ENCODE peak calls at places on chromosomes 4 and X, in ten cellular contexts. E is IMR-90; T is effector memory CD4-positive, alpha-beta T cell; V is uterus; N is breast epithelium; D is right lobe of liver; K is heart left ventricle; U is RWPE1; I is GM23248; G is SJSA1. P is an unnamed sample.

GRCh38 chr4:118889313-118889694 is 650 bp downstream of the SYNPO2 start:
- DNase-seq in E (no peak), T (no peak), V (no peak), N (no peak), D (no peak), K (no peak), U (no peak), I (peak), G (no peak), P (no peak)

GRCh38 chrX:85084770-85085393 is 81.2 kb downstream of the APOOL start:
- DNase-seq in E (peak), T (no peak), V (no peak), N (no peak), D (no peak), K (no peak), U (peak), I (peak), G (peak), P (peak)

GRCh38 chr4:84965558-84966381 is 720 bp downstream of the WDFY3 start:
- DNase-seq in E (peak), T (no peak), V (peak), N (no peak), D (peak), K (peak), U (peak), I (peak), G (peak), P (peak)

GRCh38 chr4:88743696-88744095 is 46.1 kb upstream of the NAP1L5 start:
- DNase-seq in E (peak), T (no peak), V (no peak), N (no peak), D (no peak), K (no peak), U (no peak), I (peak), G (peak), P (no peak)

GRCh38 chrX:129721870-129722269 is 16.9 kb upstream of the XPNPEP2 start:
- DNase-seq in E (no peak), T (no peak), V (no peak), N (no peak), D (no peak), K (no peak), U (no peak), I (no peak), G (no peak), P (no peak)

GRCh38 chr4:122764808-122765189 is 32.3 kb downstream of the BBS12 start:
- DNase-seq in E (peak), T (no peak), V (no peak), N (no peak), D (no peak), K (no peak), U (peak), I (peak), G (peak), P (no peak)

GRCh38 chrX:77785400-77785745 is 643 bp downstream of the ATRX start:
- DNase-seq in E (peak), T (no peak), V (no peak), N (no peak), D (no peak), K (no peak), U (peak), I (peak), G (no peak), P (no peak)

GRCh38 chrX:17405225-17405969 is 30.4 kb downstream of the NHS start:
- DNase-seq in E (peak), T (no peak), V (no peak), N (no peak), D (no peak), K (no peak), U (peak), I (peak), G (peak), P (no peak)

GRCh38 chr4:7023486-7023885 is 19.7 kb upstream of the TADA2B start:
- DNase-seq in E (no peak), T (no peak), V (no peak), N (no peak), D (no peak), K (no peak), U (no peak), I (no peak), G (no peak), P (no peak)

GRCh38 chr4:26150948-26151347 is 169.9 kb upstream of the RBPJ start:
- DNase-seq in E (peak), T (no peak), V (no peak), N (no peak), D (no peak), K (no peak), U (peak), I (peak), G (no peak), P (no peak)

GRCh38 chrX:18252644-18253359 is 32.1 kb upstream of the BEND2 start:
- DNase-seq in E (peak), T (no peak), V (no peak), N (no peak), D (no peak), K (no peak), U (no peak), I (peak), G (no peak), P (no peak)

GRCh38 chr4:102217345-102217744 is 127.9 kb downstream of the SLC39A8 start:
- DNase-seq in E (no peak), T (no peak), V (no peak), N (no peak), D (no peak), K (no peak), U (no peak), I (no peak), G (no peak), P (no peak)

GRCh38 chr4:27789768-27790167 is 929.1 kb downstream of the STIM2 start:
- DNase-seq in E (peak), T (no peak), V (no peak), N (no peak), D (no peak), K (no peak), U (no peak), I (peak), G (no peak), P (no peak)

GRCh38 chr4:34850983-34851382 is 1393.3 kb downstream of the ARAP2 start:
- DNase-seq in E (no peak), T (no peak), V (no peak), N (no peak), D (no peak), K (no peak), U (no peak), I (no peak), G (no peak), P (no peak)
- H3K27ac ChIP-seq in E (no peak), T (no peak), V (no peak), N (no peak), D (no peak), K (no peak), U (no peak), I (no peak), G (no peak), P (no peak)

DNA sequence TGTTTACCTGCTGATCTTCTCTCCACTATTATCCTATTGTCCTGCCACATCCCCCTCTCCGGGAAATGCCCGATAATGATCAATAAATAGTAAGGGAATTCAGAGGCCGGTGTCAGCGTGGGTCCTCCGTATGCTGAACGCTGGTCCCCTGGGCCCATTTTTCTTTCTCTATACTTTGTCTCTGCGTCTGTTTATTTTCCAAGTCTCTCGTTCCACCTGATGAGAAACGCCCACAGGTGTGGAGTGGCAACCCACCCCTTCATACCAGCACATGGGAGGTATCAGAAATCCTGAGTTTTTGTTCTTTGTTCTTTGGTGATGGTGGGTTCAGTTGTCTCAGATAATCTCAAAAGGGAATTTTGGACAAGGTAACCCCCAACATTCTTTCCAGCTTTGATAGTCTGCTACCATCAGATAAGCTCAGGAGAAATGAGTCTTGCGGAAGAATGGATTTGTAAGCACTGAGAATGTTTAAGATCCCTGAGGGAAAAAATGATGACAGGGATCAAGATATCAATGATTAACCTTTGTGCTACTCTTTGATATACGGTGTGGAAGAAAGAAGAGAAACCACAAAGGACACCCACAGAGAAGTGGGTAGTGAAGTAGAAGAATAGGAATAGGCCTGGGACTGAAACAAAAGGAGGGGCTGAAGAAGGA is 117.9 kb downstream of the CEP44 start:
- DNase-seq in E (no peak), T (no peak), V (no peak), N (no peak), D (no peak), K (no peak), U (no peak), I (no peak), G (no peak), P (no peak)
- H3K27ac ChIP-seq in E (no peak), T (no peak), V (no peak), N (no peak), D (no peak), K (no peak), U (no peak), I (no peak), G (no peak), P (no peak)

GRCh38 chrX:45756562-45756961 is 555.9 kb upstream of the DIPK2B start:
- DNase-seq in E (no peak), T (peak), V (no peak), N (no peak), D (no peak), K (no peak), U (no peak), I (no peak), G (no peak), P (no peak)

GRCh38 chrX:45758738-45759397 is 558.2 kb upstream of the DIPK2B start:
- DNase-seq in E (peak), T (no peak), V (no peak), N (no peak), D (no peak), K (no peak), U (no peak), I (peak), G (no peak), P (no peak)

GRCh38 chrX:45760187-45760742 is 559.6 kb upstream of the DIPK2B start:
- DNase-seq in E (no peak), T (no peak), V (no peak), N (no peak), D (no peak), K (no peak), U (no peak), I (no peak), G (no peak), P (no peak)

GRCh38 chrX:45757272-45757671 is 556.6 kb upstream of the DIPK2B start:
- DNase-seq in E (no peak), T (no peak), V (no peak), N (no peak), D (no peak), K (no peak), U (no peak), I (peak), G (no peak), P (no peak)

GRCh38 chrX:45758319-45758718 is 557.6 kb upstream of the DIPK2B start:
- DNase-seq in E (peak), T (peak), V (no peak), N (no peak), D (no peak), K (no peak), U (no peak), I (peak), G (peak), P (no peak)
- H3K27ac ChIP-seq in E (peak), T (peak), V (peak), N (no peak), D (no peak), K (peak), U (peak), I (peak), G (peak), P (no peak)

GRCh38 chr4:73606465-73606974 is 13.7 kb downstream of the RASSF6 start:
- DNase-seq in E (no peak), T (no peak), V (no peak), N (no peak), D (no peak), K (no peak), U (no peak), I (no peak), G (no peak), P (no peak)
- H3K27ac ChIP-seq in E (no peak), T (no peak), V (no peak), N (peak), D (no peak), K (no peak), U (no peak), I (no peak), G (no peak), P (no peak)

DNA sequence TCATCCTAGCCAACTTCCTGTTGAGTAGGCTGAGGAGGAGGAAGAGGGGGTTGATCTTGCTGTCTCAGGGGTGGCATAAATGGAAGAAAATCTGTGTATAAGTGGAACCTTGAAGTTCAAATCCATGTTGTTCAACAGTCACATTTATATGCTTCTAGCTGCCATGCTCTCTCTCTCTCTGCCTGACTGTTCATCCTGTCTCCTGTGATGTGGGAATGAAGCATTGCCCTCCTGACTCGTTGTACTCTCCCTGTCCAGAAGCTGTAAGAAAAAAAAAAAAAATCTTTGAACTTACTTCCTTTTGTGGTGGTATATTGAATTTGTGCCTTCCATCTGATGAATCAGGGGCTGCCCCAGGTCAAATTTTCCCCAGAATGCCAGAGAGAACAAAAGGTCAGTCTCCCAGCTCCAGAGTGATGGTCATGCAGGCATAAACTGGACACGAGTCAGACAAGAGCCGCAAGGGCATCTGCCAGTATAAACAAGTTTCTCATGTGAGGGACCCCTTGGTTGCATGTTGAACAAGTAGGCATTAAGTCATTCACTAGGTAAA is 257.0 kb downstream of the IDS start:
- DNase-seq in E (no peak), T (no peak), V (no peak), N (no peak), D (no peak), K (no peak), U (no peak), I (no peak), G (no peak), P (no peak)
- H3K27ac ChIP-seq in E (no peak), T (no peak), V (no peak), N (no peak), D (no peak), K (no peak), U (no peak), I (no peak), G (no peak), P (no peak)

GRCh38 chrX:132751043-132751690 is 207.3 kb downstream of the HS6ST2 start:
- DNase-seq in E (no peak), T (no peak), V (no peak), N (no peak), D (no peak), K (no peak), U (no peak), I (no peak), G (no peak), P (no peak)

GRCh38 chrX:132750312-132751042 is 208.0 kb downstream of the HS6ST2 start:
- DNase-seq in E (no peak), T (no peak), V (no peak), N (no peak), D (no peak), K (no peak), U (no peak), I (no peak), G (no peak), P (no peak)

GRCh38 chrX:132748909-132749308 is 209.5 kb downstream of the HS6ST2 start:
- DNase-seq in E (no peak), T (no peak), V (no peak), N (no peak), D (no peak), K (no peak), U (no peak), I (no peak), G (no peak), P (no peak)

GRCh38 chrX:132748268-132748667 is 210.2 kb downstream of the HS6ST2 start:
- DNase-seq in E (no peak), T (no peak), V (no peak), N (no peak), D (no peak), K (no peak), U (no peak), I (no peak), G (no peak), P (no peak)

DNA sequence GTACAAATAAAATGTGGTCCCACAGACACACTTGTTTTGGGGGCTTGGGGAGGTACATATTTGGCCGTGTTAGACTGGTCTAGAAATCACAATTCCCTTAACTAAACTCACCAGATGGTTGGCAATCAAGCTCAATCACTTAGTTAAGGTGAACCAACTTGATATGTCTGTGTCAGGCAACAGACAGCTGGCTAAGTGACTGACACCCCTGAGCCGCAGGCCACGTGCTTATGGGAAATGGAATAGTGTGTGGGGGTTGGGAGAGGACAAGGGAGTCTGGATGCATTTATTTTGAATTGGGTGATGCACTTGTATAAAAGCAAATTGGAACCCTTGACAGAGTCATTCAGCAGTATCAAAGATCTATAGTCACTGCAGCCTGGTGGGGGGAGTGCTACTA is 209.0 kb downstream of the HS6ST2 start:
- DNase-seq in E (no peak), T (no peak), V (no peak), N (no peak), D (no peak), K (no peak), U (no peak), I (no peak), G (no peak), P (no peak)
- H3K27ac ChIP-seq in E (no peak), T (no peak), V (no peak), N (no peak), D (no peak), K (no peak), U (no peak), I (no peak), G (no peak), P (no peak)

P was measured in caudate nucleus.